ENCODE peak calls at places on chromosomes 5 and 9, in ten cellular contexts. X, D, J, S, Q, O, E, M, B and G are unnamed samples.

GRCh38 chr9:70641031-70641430 is 226.6 kb upstream of the KLF9 start:
- DNase-seq in O (no peak), B (no peak), D (no peak), S (no peak), X (no peak), M (no peak), Q (no peak), J (no peak), E (no peak), G (no peak)

GRCh38 chr5:10562202-10563131 is 1.4 kb upstream of the ANKRD33B start:
- DNase-seq in O (peak), D (no peak), S (no peak), B (peak), J (no peak), X (no peak), Q (no peak), M (no peak), E (no peak), G (no peak)

GRCh38 chr5:22504411-22504810 is 348.7 kb downstream of the CDH12 start:
- DNase-seq in M (no peak), O (no peak), B (no peak), Q (no peak), S (no peak), E (no peak), X (no peak), D (no peak), J (no peak), G (no peak)

GRCh38 chr5:90398726-90399125 is 10.8 kb downstream of the CETN3 start:
- DNase-seq in E (no peak), B (no peak), O (no peak), J (no peak), Q (no peak), S (no peak), D (no peak), M (no peak), X (no peak), G (no peak)

GRCh38 chr9:10548348-10548747 is 64.5 kb downstream of the PTPRD start:
- DNase-seq in J (no peak), M (no peak), X (no peak), D (no peak), S (no peak), Q (no peak), E (no peak), O (no peak), B (no peak), G (no peak)

GRCh38 chr9:72552356-72552755 is 30.9 kb downstream of the TMC1 start:
- DNase-seq in X (no peak), J (no peak), O (no peak), M (no peak), D (no peak), S (no peak), E (no peak), Q (no peak), B (no peak), G (no peak)

GRCh38 chr5:120449501-120449900 is 14.6 kb upstream of the PRR16 start:
- DNase-seq in M (no peak), X (peak), D (no peak), O (peak), Q (no peak), J (no peak), B (no peak), E (peak), S (no peak), G (no peak)

GRCh38 chr5:35741126-35741711 is 115.5 kb upstream of the IL7R start:
- DNase-seq in Q (peak), B (no peak), E (peak), S (peak), O (peak), M (no peak), J (no peak), X (no peak), D (no peak), G (peak)

GRCh38 chr5:141343242-141343952 is at the start of gene PCDHGA3:
- DNase-seq in Q (peak), B (peak), O (peak), X (peak), E (peak), D (peak), J (no peak), M (no peak), S (no peak), G (no peak)

GRCh38 chr5:53362521-53362941 is 117.9 kb upstream of the FST start:
- DNase-seq in S (no peak), Q (peak), E (peak), B (no peak), D (no peak), X (peak), O (peak), M (no peak), J (peak), G (no peak)

GRCh38 chr5:157559301-157559700 is 16.3 kb downstream of the ADAM19 start:
- DNase-seq in D (no peak), X (no peak), S (peak), Q (peak), O (peak), J (peak), M (no peak), E (peak), B (no peak), G (no peak)

GRCh38 chr5:56297851-56298250 is 64.7 kb upstream of the ANKRD55 start:
- DNase-seq in J (no peak), O (no peak), Q (no peak), D (no peak), S (no peak), E (no peak), X (no peak), M (no peak), B (no peak), G (no peak)

GRCh38 chr5:162154242-162154641 is 86.7 kb downstream of the GABRG2 start:
- DNase-seq in D (no peak), M (no peak), O (no peak), B (no peak), J (no peak), X (no peak), S (no peak), E (no peak), Q (no peak), G (no peak)

GRCh38 chr9:5579881-5580280 is 49.0 kb upstream of the RIC1 start:
- DNase-seq in J (no peak), Q (peak), M (no peak), E (no peak), B (no peak), O (peak), X (no peak), D (no peak), S (no peak), G (no peak)

GRCh38 chr5:44835693-44836092 is 26.9 kb downstream of the MRPS30 start:
- DNase-seq in Q (no peak), D (no peak), B (no peak), E (no peak), S (no peak), X (no peak), O (no peak), J (no peak), M (no peak), G (no peak)

GRCh38 chr5:72328172-72328571 is 8.0 kb downstream of the PTCD2 start:
- DNase-seq in O (peak), S (no peak), Q (peak), M (no peak), X (peak), J (no peak), E (peak), D (peak), B (no peak), G (peak)

GRCh38 chr9:109956811-109957440 is 176.9 kb downstream of the PALM2AKAP2 start:
- DNase-seq in E (peak), S (no peak), J (no peak), B (no peak), O (peak), M (no peak), D (no peak), Q (peak), X (no peak), G (no peak)

GRCh38 chr9:76691761-76692313 is 72.4 kb upstream of the PCA3 start:
- DNase-seq in X (no peak), O (no peak), J (no peak), M (no peak), B (no peak), E (no peak), S (peak), D (no peak), Q (peak), G (no peak)

GRCh38 chr5:166926098-166926497 is 1365.3 kb upstream of the WWC1 start:
- DNase-seq in S (no peak), M (no peak), E (no peak), X (peak), D (no peak), Q (no peak), J (no peak), B (no peak), O (no peak), G (no peak)

GRCh38 chr9:36623280-36623679 is 50.6 kb downstream of the MELK start:
- DNase-seq in X (peak), E (peak), B (no peak), M (no peak), D (no peak), Q (peak), S (no peak), J (no peak), O (peak), G (no peak)

GRCh38 chr5:114362197-114362976 is 517 bp downstream of the KCNN2 start:
- DNase-seq in E (no peak), Q (peak), M (no peak), O (peak), J (no peak), X (peak), S (peak), B (no peak), D (no peak), G (no peak)

GRCh38 chr5:106658150-106658549 is 1012.6 kb downstream of the EFNA5 start:
- DNase-seq in X (no peak), E (no peak), D (no peak), M (no peak), J (no peak), B (no peak), S (no peak), O (no peak), Q (no peak), G (no peak)

GRCh38 chr5:127920936-127921335 is 162.6 kb upstream of the SLC12A2 start:
- DNase-seq in D (no peak), Q (no peak), X (no peak), E (no peak), S (no peak), M (no peak), B (no peak), O (no peak), J (no peak), G (no peak)

GRCh38 chr5:10689391-10690081 is 71.5 kb downstream of the DAP start:
- DNase-seq in J (no peak), B (peak), E (peak), D (no peak), Q (no peak), X (peak), M (no peak), S (no peak), O (peak), G (no peak)

GRCh38 chr5:121497176-121497575 is 354.5 kb upstream of the FTMT start:
- DNase-seq in X (peak), E (no peak), S (peak), B (no peak), J (no peak), Q (no peak), M (no peak), D (no peak), O (peak), G (no peak)

GRCh38 chr5:15241216-15241821 is 258.7 kb upstream of the FBXL7 start:
- DNase-seq in B (no peak), Q (no peak), O (peak), D (no peak), E (no peak), S (no peak), M (no peak), J (no peak), X (no peak), G (no peak)

GRCh38 chr9:123746765-123747164 is 183.2 kb downstream of the DENND1A start:
- DNase-seq in S (no peak), E (no peak), J (no peak), B (no peak), Q (no peak), M (no peak), O (no peak), X (no peak), D (no peak), G (no peak)

GRCh38 chr9:106111039-106111740 is 416.8 kb downstream of the TMEM38B start:
- DNase-seq in E (no peak), J (no peak), Q (no peak), O (no peak), X (no peak), D (no peak), S (no peak), M (no peak), B (no peak), G (no peak)

DNA sequence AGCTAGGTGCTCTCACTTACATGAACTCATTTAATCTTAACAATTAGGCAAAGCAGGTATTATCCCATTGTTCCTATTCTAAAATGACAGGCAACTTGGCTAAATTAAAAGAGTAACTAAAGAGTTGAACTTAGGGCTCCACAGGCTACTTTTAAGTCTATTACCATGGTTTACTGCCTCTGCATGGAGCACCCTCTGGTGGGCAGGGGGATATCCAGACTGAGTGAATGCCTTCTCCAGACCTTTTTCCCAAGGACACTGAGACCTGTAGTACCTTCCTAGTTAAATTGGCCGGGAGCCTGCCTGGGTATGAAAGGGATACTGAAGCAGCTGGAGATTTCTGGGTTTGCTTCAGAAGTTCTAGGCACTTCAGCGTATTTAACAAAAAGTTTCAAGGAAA is 238.1 kb downstream of the ELAVL2 start:
- DNase-seq in E (no peak), J (no peak), X (no peak), S (no peak), Q (no peak), O (no peak), D (no peak), B (no peak), M (no peak), G (no peak)
- TF ChIP-seq CTCF in E (no peak), J (no peak), X (no peak), S (no peak), Q (no peak), O (no peak), D (peak), B (peak), M (no peak), G (no peak)

DNA sequence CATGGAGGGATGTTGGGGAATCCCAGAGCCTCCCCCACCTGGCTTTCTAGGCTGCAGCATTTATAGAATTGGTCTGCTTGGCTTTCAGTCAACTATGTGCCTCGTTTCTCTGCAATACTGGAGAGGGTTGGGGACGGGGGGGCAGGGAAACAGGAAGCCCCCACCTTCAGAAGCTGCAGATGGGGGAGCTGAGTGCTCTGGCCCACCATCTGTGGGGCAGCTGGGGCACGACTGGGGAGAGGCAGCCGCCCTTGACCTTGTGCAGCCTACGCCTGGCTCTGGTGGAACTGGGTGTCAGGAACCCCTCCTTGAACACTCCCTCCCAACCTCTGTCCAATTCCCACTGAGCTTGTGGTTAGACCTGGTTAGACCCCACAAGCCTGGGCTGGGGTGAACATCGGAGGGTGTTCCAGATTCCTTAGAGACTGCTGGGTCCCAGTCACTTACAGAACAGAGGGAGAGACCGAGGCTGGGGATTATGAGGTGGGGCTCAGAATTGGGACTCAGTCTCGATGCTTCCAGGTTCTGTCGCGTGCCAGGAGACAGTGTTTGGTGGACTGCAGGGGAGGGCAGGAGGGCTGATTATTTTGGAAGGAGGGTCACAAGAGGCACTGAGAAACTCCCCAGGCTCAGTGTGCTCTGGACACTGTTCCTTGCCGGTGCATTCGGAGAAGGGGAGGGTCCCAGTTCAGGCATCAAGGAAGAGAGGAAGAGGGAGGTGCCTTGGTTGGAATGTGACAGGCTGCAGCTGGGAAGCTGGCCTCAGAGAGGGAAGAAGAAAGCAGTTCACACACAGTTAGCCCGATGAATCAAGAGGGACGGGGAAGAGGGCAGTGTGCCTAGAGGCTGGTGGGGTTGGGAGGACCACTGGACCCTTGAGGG is 25.6 kb downstream of the COL27A1 start:
- DNase-seq in B (no peak), D (no peak), S (peak), O (peak), Q (peak), E (peak), M (no peak), X (peak), J (no peak), G (no peak)
- H3K4me3 ChIP-seq in B (no peak), D (no peak), S (no peak), O (no peak), Q (peak), E (no peak), M (no peak), X (no peak), J (peak), G (no peak)

DNA sequence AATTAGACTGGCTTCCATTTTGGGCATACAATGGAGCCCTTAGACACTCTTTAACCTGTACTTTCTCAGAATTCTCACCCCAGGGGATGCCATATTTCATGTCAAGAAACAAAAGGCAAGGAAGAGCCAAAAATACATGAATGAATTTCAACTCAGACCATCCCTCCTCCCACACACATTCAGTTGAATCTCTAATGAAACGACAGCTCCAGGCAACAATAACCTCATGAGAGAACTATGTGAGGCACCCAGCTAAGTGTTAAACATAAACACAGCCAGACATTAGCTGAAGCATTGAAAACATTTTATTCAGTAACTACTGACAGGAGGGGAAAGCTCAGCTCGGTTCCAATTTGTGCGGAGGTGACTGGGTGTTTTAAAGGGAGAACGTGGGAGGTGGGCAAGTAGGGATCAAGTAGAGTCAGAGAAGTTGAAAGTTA is 1359.1 kb upstream of the CDH9 start:
- DNase-seq in E (no peak), M (no peak), X (peak), O (no peak), B (no peak), S (peak), J (no peak), D (no peak), Q (no peak), G (no peak)
- TF ChIP-seq CTCF in E (no peak), M (no peak), X (no peak), O (no peak), B (no peak), S (no peak), J (no peak), D (no peak), Q (no peak), G (no peak)

GRCh38 chr5:76113103-76113502 is 29.9 kb downstream of the SV2C start:
- DNase-seq in S (no peak), X (no peak), B (no peak), D (no peak), Q (no peak), E (no peak), M (no peak), J (no peak), O (no peak), G (no peak)

GRCh38 chr5:76111510-76112174 is 28.5 kb downstream of the SV2C start:
- DNase-seq in J (no peak), M (no peak), E (no peak), D (no peak), Q (no peak), B (no peak), X (no peak), O (no peak), S (no peak), G (no peak)

GRCh38 chr5:76114192-76114795 is 31.1 kb downstream of the SV2C start:
- DNase-seq in J (no peak), Q (no peak), B (no peak), M (peak), S (no peak), D (peak), E (no peak), O (no peak), X (no peak), G (peak)
- H3K4me3 ChIP-seq in J (no peak), Q (no peak), B (no peak), M (no peak), S (no peak), D (no peak), E (no peak), O (no peak), X (no peak), G (no peak)

DNA sequence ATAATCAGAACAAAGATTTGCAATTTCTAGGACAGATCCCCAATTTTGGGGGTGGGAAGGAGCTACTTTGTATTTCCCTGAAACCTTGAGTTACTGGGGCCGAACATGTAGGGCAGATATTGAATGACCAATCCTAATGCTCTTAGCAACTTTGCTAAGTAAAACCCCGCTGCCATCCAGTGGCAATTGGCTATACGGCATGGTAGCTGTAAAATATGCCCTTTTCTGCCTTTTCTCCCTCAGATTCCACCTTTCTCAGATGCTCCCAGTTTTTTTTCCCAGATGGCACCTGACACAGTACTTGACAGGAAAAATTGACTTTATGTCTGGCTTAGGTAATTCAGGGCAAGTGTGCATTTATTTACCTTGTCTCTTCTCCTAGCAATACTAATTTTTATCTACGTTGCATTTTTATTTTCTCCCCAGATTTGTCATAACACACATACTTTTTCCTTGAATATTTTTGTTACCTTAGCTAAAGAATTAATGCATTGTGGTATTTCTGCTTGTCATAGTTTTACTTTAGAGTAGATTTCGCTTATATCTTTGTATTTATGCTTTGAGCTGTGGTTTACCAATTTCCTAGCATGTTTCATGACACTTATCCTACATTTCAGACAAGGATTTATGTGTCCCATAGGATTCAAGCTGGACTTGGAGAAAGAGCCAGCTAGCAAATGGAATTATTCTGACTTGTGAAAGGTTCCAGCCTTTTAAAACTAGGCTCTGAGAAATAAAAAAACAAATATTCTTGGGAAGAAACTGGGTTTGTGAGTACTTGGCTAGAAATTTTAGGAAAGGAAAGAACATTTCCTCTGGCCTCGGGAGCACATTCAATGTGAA is 37.3 kb downstream of the PIK3R1 start:
- DNase-seq in E (peak), X (peak), O (peak), B (peak), S (peak), J (peak), D (peak), Q (peak), M (peak), G (peak)
- TF ChIP-seq CTCF in E (peak), X (peak), O (peak), B (peak), S (peak), J (peak), D (peak), Q (peak), M (peak), G (peak)

GRCh38 chr5:122721127-122721526 is 53.8 kb upstream of the SNX2 start:
- DNase-seq in Q (no peak), S (no peak), X (no peak), M (no peak), B (no peak), D (no peak), J (no peak), O (no peak), E (no peak), G (no peak)

GRCh38 chr5:122730037-122730436 is 44.8 kb upstream of the SNX2 start:
- DNase-seq in B (no peak), X (no peak), O (no peak), S (no peak), J (no peak), M (no peak), D (no peak), E (no peak), Q (no peak), G (no peak)

GRCh38 chr5:122723606-122724352 is 51.1 kb upstream of the SNX2 start:
- DNase-seq in M (no peak), Q (peak), S (no peak), D (no peak), E (peak), X (peak), J (no peak), O (peak), B (no peak), G (no peak)

GRCh38 chr5:122726990-122727616 is 47.8 kb upstream of the SNX2 start:
- DNase-seq in B (no peak), E (peak), O (peak), J (no peak), D (no peak), S (no peak), Q (peak), M (no peak), X (peak), G (no peak)
- H3K4me3 ChIP-seq in B (no peak), E (no peak), O (no peak), J (no peak), D (no peak), S (no peak), Q (no peak), M (no peak), X (peak), G (no peak)